ENCODE peak calls at places on chromosomes 13 and 19, in seven cellular contexts. One of them, this sample, is unnamed.

GRCh38 chr19:4175669-4175931 is 6.8 kb downstream of the SIRT6 start:
- DNase-seq in GM23338: no peak
- DNase-seq in GM12878: no peak
- DNase-seq in A549: no peak
- DNase-seq in K562: no peak
- DNase-seq in HCT116: no peak
- DNase-seq in Panc1: no peak
- DNase-seq in this sample: no peak

GRCh38 chr13:94322925-94323324 is 156.6 kb downstream of the DCT start:
- DNase-seq in GM23338: no peak
- DNase-seq in GM12878: no peak
- DNase-seq in A549: no peak
- DNase-seq in K562: no peak
- DNase-seq in HCT116: no peak
- DNase-seq in Panc1: no peak
- DNase-seq in this sample: no peak

GRCh38 chr13:97189943-97190342 is 32.2 kb upstream of the MBNL2 start:
- DNase-seq in GM23338: no peak
- DNase-seq in GM12878: no peak
- DNase-seq in A549: no peak
- DNase-seq in K562: no peak
- DNase-seq in HCT116: no peak
- DNase-seq in Panc1: no peak
- DNase-seq in this sample: no peak

GRCh38 chr19:13094285-13094595 is 8.4 kb downstream of the LYL1 start:
- DNase-seq in GM23338: no peak
- DNase-seq in GM12878: no peak
- DNase-seq in A549: no peak
- DNase-seq in K562: no peak
- DNase-seq in HCT116: no peak
- DNase-seq in Panc1: no peak
- DNase-seq in this sample: no peak

GRCh38 chr19:14686411-14686810 is 3.4 kb upstream of the ZNF333 start:
- DNase-seq in GM23338: peak; percentile 61
- DNase-seq in GM12878: no peak
- DNase-seq in A549: peak; percentile 47
- DNase-seq in K562: no peak
- DNase-seq in HCT116: peak; percentile 29
- DNase-seq in Panc1: no peak
- DNase-seq in this sample: peak; percentile 30

GRCh38 chr13:78659450-78660110 is 625 bp upstream of the OBI1 start:
- DNase-seq in GM23338: no peak
- DNase-seq in GM12878: no peak
- DNase-seq in A549: no peak
- DNase-seq in K562: no peak
- DNase-seq in HCT116: no peak
- DNase-seq in Panc1: no peak
- DNase-seq in this sample: no peak

GRCh38 chr13:67229438-67230242 is 496 bp downstream of the PCDH9 start:
- DNase-seq in GM23338: peak; percentile 10
- DNase-seq in GM12878: no peak
- DNase-seq in A549: no peak
- DNase-seq in K562: no peak
- DNase-seq in HCT116: no peak
- DNase-seq in Panc1: no peak
- DNase-seq in this sample: no peak

GRCh38 chr13:108527849-108528248 is 101.6 kb upstream of the MYO16 start:
- DNase-seq in GM23338: no peak
- DNase-seq in GM12878: no peak
- DNase-seq in A549: no peak
- DNase-seq in K562: no peak
- DNase-seq in HCT116: no peak
- DNase-seq in Panc1: no peak
- DNase-seq in this sample: no peak

GRCh38 chr19:39151209-39151608 is 25.6 kb downstream of the PAK4 start:
- DNase-seq in GM23338: no peak
- DNase-seq in GM12878: no peak
- DNase-seq in A549: no peak
- DNase-seq in K562: no peak
- DNase-seq in HCT116: no peak
- DNase-seq in Panc1: no peak
- DNase-seq in this sample: no peak

GRCh38 chr19:34336781-34337271 is 28.2 kb upstream of the GPI start:
- DNase-seq in GM23338: peak; percentile 76
- DNase-seq in GM12878: no peak
- DNase-seq in A549: peak; percentile 51
- DNase-seq in K562: peak; percentile 44
- DNase-seq in HCT116: peak; percentile 8
- DNase-seq in Panc1: no peak
- DNase-seq in this sample: peak; percentile 14

GRCh38 chr19:18737954-18738351 is 53.2 kb downstream of the COMP start:
- DNase-seq in GM23338: no peak
- DNase-seq in GM12878: no peak
- DNase-seq in A549: no peak
- DNase-seq in K562: no peak
- DNase-seq in HCT116: no peak
- DNase-seq in Panc1: no peak
- DNase-seq in this sample: no peak

GRCh38 chr13:78102121-78102677 is 183.6 kb upstream of the EDNRB start:
- DNase-seq in GM23338: no peak
- DNase-seq in GM12878: peak; percentile 5
- DNase-seq in A549: peak; percentile 14
- DNase-seq in K562: no peak
- DNase-seq in HCT116: no peak
- DNase-seq in Panc1: no peak
- DNase-seq in this sample: peak; percentile 74

GRCh38 chr19:3370214-3370720 is 3.9 kb downstream of the NFIC start:
- DNase-seq in GM23338: peak; percentile 64
- DNase-seq in GM12878: no peak
- DNase-seq in A549: no peak
- DNase-seq in K562: no peak
- DNase-seq in HCT116: no peak
- DNase-seq in Panc1: no peak
- DNase-seq in this sample: no peak

GRCh38 chr13:101515504-101515903 is 63.0 kb downstream of the ITGBL1 start:
- DNase-seq in GM23338: no peak
- DNase-seq in GM12878: no peak
- DNase-seq in A549: no peak
- DNase-seq in K562: no peak
- DNase-seq in HCT116: no peak
- DNase-seq in Panc1: no peak
- DNase-seq in this sample: no peak

GRCh38 chr19:58450836-58451357 is 525 bp upstream of the ZNF324B start:
- DNase-seq in GM23338: no peak
- DNase-seq in GM12878: no peak
- DNase-seq in A549: no peak
- DNase-seq in K562: no peak
- DNase-seq in HCT116: no peak
- DNase-seq in Panc1: no peak
- DNase-seq in this sample: no peak

GRCh38 chr13:46041335-46041934 is 11.1 kb downstream of the ZC3H13 start:
- DNase-seq in GM23338: no peak
- DNase-seq in GM12878: no peak
- DNase-seq in A549: no peak
- DNase-seq in K562: no peak
- DNase-seq in HCT116: no peak
- DNase-seq in Panc1: no peak
- DNase-seq in this sample: no peak

GRCh38 chr13:33490461-33491327 is 205.1 kb upstream of the STARD13 start:
- DNase-seq in GM23338: peak; percentile 89
- DNase-seq in GM12878: no peak
- DNase-seq in A549: no peak
- DNase-seq in K562: peak; percentile 5
- DNase-seq in HCT116: no peak
- DNase-seq in Panc1: no peak
- DNase-seq in this sample: no peak

GRCh38 chr13:30796132-30796832 is 60.9 kb downstream of the ALOX5AP start:
- DNase-seq in GM23338: no peak
- DNase-seq in GM12878: peak; percentile 45
- DNase-seq in A549: peak; percentile 37
- DNase-seq in K562: no peak
- DNase-seq in HCT116: no peak
- DNase-seq in Panc1: peak; percentile 46
- DNase-seq in this sample: peak; percentile 19

GRCh38 chr19:9128171-9128570 is 1.4 kb upstream of the OR7G3 start:
- DNase-seq in GM23338: no peak
- DNase-seq in GM12878: no peak
- DNase-seq in A549: peak; percentile 28
- DNase-seq in K562: no peak
- DNase-seq in HCT116: peak; percentile 82
- DNase-seq in Panc1: no peak
- DNase-seq in this sample: no peak

GRCh38 chr19:2213799-2214198 is 22.3 kb downstream of the PLEKHJ1 start:
- DNase-seq in GM23338: no peak
- DNase-seq in GM12878: no peak
- DNase-seq in A549: no peak
- DNase-seq in K562: no peak
- DNase-seq in HCT116: no peak
- DNase-seq in Panc1: no peak
- DNase-seq in this sample: no peak

GRCh38 chr19:12965017-12965811 is 4.2 kb upstream of the DAND5 start:
- DNase-seq in GM23338: peak; percentile 88
- DNase-seq in GM12878: peak; percentile 39
- DNase-seq in A549: peak; percentile 76
- DNase-seq in K562: peak; percentile 85
- DNase-seq in HCT116: peak; percentile 73
- DNase-seq in Panc1: peak; percentile 36
- DNase-seq in this sample: peak; percentile 87

GRCh38 chr13:102799544-102800144 is 725 bp downstream of the BIVM start:
- DNase-seq in GM23338: peak; percentile 21
- DNase-seq in GM12878: no peak
- DNase-seq in A549: peak; percentile 25
- DNase-seq in K562: peak; percentile 37
- DNase-seq in HCT116: no peak
- DNase-seq in Panc1: no peak
- DNase-seq in this sample: peak; percentile 19

GRCh38 chr13:63901630-63902029 is 2486.0 kb upstream of the PCDH20 start:
- DNase-seq in GM23338: peak; percentile 15
- DNase-seq in GM12878: no peak
- DNase-seq in A549: peak; percentile 1
- DNase-seq in K562: no peak
- DNase-seq in HCT116: no peak
- DNase-seq in Panc1: no peak
- DNase-seq in this sample: no peak

GRCh38 chr13:52118595-52118994 is 10.3 kb downstream of the NEK5 start:
- DNase-seq in GM23338: no peak
- DNase-seq in GM12878: no peak
- DNase-seq in A549: no peak
- DNase-seq in K562: no peak
- DNase-seq in HCT116: no peak
- DNase-seq in Panc1: no peak
- DNase-seq in this sample: no peak

GRCh38 chr19:36838784-36839324 is 667 bp upstream of the ZNF790 start:
- DNase-seq in GM23338: no peak
- DNase-seq in GM12878: no peak
- DNase-seq in A549: no peak
- DNase-seq in K562: no peak
- DNase-seq in HCT116: no peak
- DNase-seq in Panc1: no peak
- DNase-seq in this sample: no peak

GRCh38 chr13:113005076-113005865 is 36.3 kb downstream of the MCF2L start:
- DNase-seq in GM23338: no peak
- DNase-seq in GM12878: no peak
- DNase-seq in A549: no peak
- DNase-seq in K562: no peak
- DNase-seq in HCT116: no peak
- DNase-seq in Panc1: no peak
- DNase-seq in this sample: no peak
- TF ChIP-seq REST in GM23338: no peak
- TF ChIP-seq REST in GM12878: no peak
- TF ChIP-seq REST in A549: no peak
- TF ChIP-seq REST in K562: no peak
- TF ChIP-seq REST in HCT116: no peak
- TF ChIP-seq REST in Panc1: no peak
- TF ChIP-seq REST in this sample: no peak

GRCh38 chr13:23460309-23460708 is 26.8 kb upstream of the SACS start:
- DNase-seq in GM23338: no peak
- DNase-seq in GM12878: peak; percentile 71
- DNase-seq in A549: no peak
- DNase-seq in K562: no peak
- DNase-seq in HCT116: no peak
- DNase-seq in Panc1: no peak
- DNase-seq in this sample: peak; percentile 1
- TF ChIP-seq REST in GM23338: no peak
- TF ChIP-seq REST in GM12878: no peak
- TF ChIP-seq REST in A549: no peak
- TF ChIP-seq REST in K562: no peak
- TF ChIP-seq REST in HCT116: no peak
- TF ChIP-seq REST in Panc1: no peak
- TF ChIP-seq REST in this sample: no peak

GRCh38 chr19:10896851-10897526 is 25.6 kb downstream of the CARM1 start:
- DNase-seq in GM23338: no peak
- DNase-seq in GM12878: no peak
- DNase-seq in A549: peak; percentile 30
- DNase-seq in K562: no peak
- DNase-seq in HCT116: no peak
- DNase-seq in Panc1: no peak
- DNase-seq in this sample: peak; percentile 45

GRCh38 chr19:10895920-10896319 is 24.6 kb downstream of the CARM1 start:
- DNase-seq in GM23338: peak; percentile 74
- DNase-seq in GM12878: no peak
- DNase-seq in A549: no peak
- DNase-seq in K562: no peak
- DNase-seq in HCT116: no peak
- DNase-seq in Panc1: no peak
- DNase-seq in this sample: no peak

GRCh38 chr19:10895363-10895762 is 24.0 kb downstream of the CARM1 start:
- DNase-seq in GM23338: no peak
- DNase-seq in GM12878: no peak
- DNase-seq in A549: no peak
- DNase-seq in K562: no peak
- DNase-seq in HCT116: no peak
- DNase-seq in Panc1: no peak
- DNase-seq in this sample: peak; percentile 39

GRCh38 chr19:10898633-10899032 is 27.3 kb downstream of the CARM1 start:
- DNase-seq in GM23338: no peak
- DNase-seq in GM12878: no peak
- DNase-seq in A549: no peak
- DNase-seq in K562: no peak
- DNase-seq in HCT116: no peak
- DNase-seq in Panc1: no peak
- DNase-seq in this sample: no peak

GRCh38 chr19:10899171-10899653 is 27.9 kb downstream of the CARM1 start:
- DNase-seq in GM23338: no peak
- DNase-seq in GM12878: no peak
- DNase-seq in A549: no peak
- DNase-seq in K562: no peak
- DNase-seq in HCT116: no peak
- DNase-seq in Panc1: no peak
- DNase-seq in this sample: no peak
- TF ChIP-seq REST in GM23338: no peak
- TF ChIP-seq REST in GM12878: no peak
- TF ChIP-seq REST in A549: no peak
- TF ChIP-seq REST in K562: no peak
- TF ChIP-seq REST in HCT116: no peak
- TF ChIP-seq REST in Panc1: no peak
- TF ChIP-seq REST in this sample: no peak

DNA sequence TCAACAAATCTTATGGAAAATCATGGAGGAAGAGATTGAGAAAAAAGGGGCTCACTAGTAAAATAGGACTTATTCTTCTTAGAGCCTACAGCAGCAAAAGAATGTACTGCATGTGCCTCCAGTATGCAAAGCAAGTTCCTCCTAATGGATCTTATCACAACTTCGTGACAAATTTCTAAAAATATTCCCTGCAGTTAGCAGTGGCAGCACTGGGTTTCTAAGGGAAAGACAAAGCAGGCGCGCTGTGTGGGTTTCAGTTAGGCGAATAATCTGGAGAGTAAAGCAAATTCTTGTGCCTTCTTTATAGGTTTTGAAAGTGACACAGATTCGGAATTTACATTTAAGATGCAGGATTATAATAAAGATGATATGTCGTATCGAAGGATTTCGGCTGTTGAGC is 167.9 kb downstream of the LMO7 start:
- DNase-seq in GM23338: peak; percentile 15
- DNase-seq in GM12878: no peak
- DNase-seq in A549: no peak
- DNase-seq in K562: no peak
- DNase-seq in HCT116: no peak
- DNase-seq in Panc1: no peak
- DNase-seq in this sample: no peak
- TF ChIP-seq REST in GM23338: no peak
- TF ChIP-seq REST in GM12878: no peak
- TF ChIP-seq REST in A549: no peak
- TF ChIP-seq REST in K562: no peak
- TF ChIP-seq REST in HCT116: no peak
- TF ChIP-seq REST in Panc1: no peak
- TF ChIP-seq REST in this sample: no peak